ENCODE peak calls at places on chromosomes 12 and 14, in five cellular contexts. One of them, this sample, is unnamed.

GRCh38 chr12:98701166-98701565 is 56.1 kb downstream of the APAF1 start:
- DNase-seq in CD8-positive, alpha-beta T cell: no peak
- DNase-seq in coronary artery: no peak
- DNase-seq in stimulated activated CD8-positive, alpha-beta memory T cell treated with anti-CD3 and anti-CD28 coated beads, Interleukin-12 subunit alpha, Interleukin-12 subunit beta, amount 100 ng/mL, for 4 hours: no peak
- DNase-seq in GM10248: no peak
- DNase-seq in this sample: no peak

GRCh38 chr12:38919191-38919590 is 13.8 kb upstream of the CPNE8 start:
- DNase-seq in CD8-positive, alpha-beta T cell: no peak
- DNase-seq in coronary artery: no peak
- DNase-seq in stimulated activated CD8-positive, alpha-beta memory T cell treated with anti-CD3 and anti-CD28 coated beads, Interleukin-12 subunit alpha, Interleukin-12 subunit beta, amount 100 ng/mL, for 4 hours: no peak
- DNase-seq in GM10248: no peak
- DNase-seq in this sample: no peak

GRCh38 chr12:94509317-94509716 is 49.6 kb upstream of the CEP83 start:
- DNase-seq in CD8-positive, alpha-beta T cell: no peak
- DNase-seq in coronary artery: no peak
- DNase-seq in stimulated activated CD8-positive, alpha-beta memory T cell treated with anti-CD3 and anti-CD28 coated beads, Interleukin-12 subunit alpha, Interleukin-12 subunit beta, amount 100 ng/mL, for 4 hours: no peak
- DNase-seq in GM10248: no peak
- DNase-seq in this sample: no peak

GRCh38 chr14:65770681-65771080 is 358.2 kb downstream of the FUT8 start:
- DNase-seq in CD8-positive, alpha-beta T cell: no peak
- DNase-seq in coronary artery: no peak
- DNase-seq in stimulated activated CD8-positive, alpha-beta memory T cell treated with anti-CD3 and anti-CD28 coated beads, Interleukin-12 subunit alpha, Interleukin-12 subunit beta, amount 100 ng/mL, for 4 hours: no peak
- DNase-seq in GM10248: no peak
- DNase-seq in this sample: no peak

GRCh38 chr12:2052861-2053674 is at the start of gene CACNA1C:
- DNase-seq in CD8-positive, alpha-beta T cell: peak; percentile 36
- DNase-seq in coronary artery: no peak
- DNase-seq in stimulated activated CD8-positive, alpha-beta memory T cell treated with anti-CD3 and anti-CD28 coated beads, Interleukin-12 subunit alpha, Interleukin-12 subunit beta, amount 100 ng/mL, for 4 hours: no peak
- DNase-seq in GM10248: peak; percentile 35
- DNase-seq in this sample: peak; percentile 71

GRCh38 chr12:124396544-124397398 is 101.9 kb downstream of the RFLNA start:
- DNase-seq in CD8-positive, alpha-beta T cell: no peak
- DNase-seq in coronary artery: no peak
- DNase-seq in stimulated activated CD8-positive, alpha-beta memory T cell treated with anti-CD3 and anti-CD28 coated beads, Interleukin-12 subunit alpha, Interleukin-12 subunit beta, amount 100 ng/mL, for 4 hours: no peak
- DNase-seq in GM10248: no peak
- DNase-seq in this sample: no peak

GRCh38 chr12:120199025-120199424 is 1.9 kb downstream of the RPLP0 start:
- DNase-seq in CD8-positive, alpha-beta T cell: no peak
- DNase-seq in coronary artery: no peak
- DNase-seq in stimulated activated CD8-positive, alpha-beta memory T cell treated with anti-CD3 and anti-CD28 coated beads, Interleukin-12 subunit alpha, Interleukin-12 subunit beta, amount 100 ng/mL, for 4 hours: no peak
- DNase-seq in GM10248: no peak
- DNase-seq in this sample: no peak

GRCh38 chr14:100239200-100239839 is 376 bp downstream of the YY1 start:
- DNase-seq in CD8-positive, alpha-beta T cell: no peak
- DNase-seq in coronary artery: no peak
- DNase-seq in stimulated activated CD8-positive, alpha-beta memory T cell treated with anti-CD3 and anti-CD28 coated beads, Interleukin-12 subunit alpha, Interleukin-12 subunit beta, amount 100 ng/mL, for 4 hours: peak; percentile 11
- DNase-seq in GM10248: no peak
- DNase-seq in this sample: no peak

GRCh38 chr12:67456281-67456918 is 187.2 kb downstream of the CAND1 start:
- DNase-seq in CD8-positive, alpha-beta T cell: no peak
- DNase-seq in coronary artery: no peak
- DNase-seq in stimulated activated CD8-positive, alpha-beta memory T cell treated with anti-CD3 and anti-CD28 coated beads, Interleukin-12 subunit alpha, Interleukin-12 subunit beta, amount 100 ng/mL, for 4 hours: no peak
- DNase-seq in GM10248: no peak
- DNase-seq in this sample: no peak

GRCh38 chr12:1435456-1435855 is 158.9 kb downstream of the FBXL14 start:
- DNase-seq in CD8-positive, alpha-beta T cell: no peak
- DNase-seq in coronary artery: no peak
- DNase-seq in stimulated activated CD8-positive, alpha-beta memory T cell treated with anti-CD3 and anti-CD28 coated beads, Interleukin-12 subunit alpha, Interleukin-12 subunit beta, amount 100 ng/mL, for 4 hours: no peak
- DNase-seq in GM10248: no peak
- DNase-seq in this sample: no peak

This sample was measured in WTC11.